ENCODE peak calls at places on chromosomes 5 and 9, in six cellular contexts. Q is A549, K is K562, R is H1, G is HepG2, B is GM12878. A is an unnamed sample.

GRCh38 chr5:80711216-80711615 is 56.4 kb upstream of the DHFR start:
- DNase-seq in R (no peak), K (no peak), B (no peak), G (no peak), Q (no peak), A (no peak)

GRCh38 chr5:179568731-179569130 is 18.4 kb downstream of the RUFY1 start:
- DNase-seq in Q (no peak), K (no peak), G (no peak), B (no peak), R (no peak), A (no peak)

GRCh38 chr5:147481857-147482256 is 28.0 kb downstream of the DPYSL3 start:
- DNase-seq in B (peak), G (no peak), Q (no peak), R (no peak), K (no peak), A (no peak)

GRCh38 chr9:73118898-73119554 is 32.6 kb upstream of the ANXA1 start:
- DNase-seq in R (no peak), G (no peak), B (no peak), K (no peak), Q (peak), A (no peak)

GRCh38 chr9:87620727-87621322 is 105.1 kb upstream of the CTSL start:
- DNase-seq in B (no peak), K (no peak), Q (no peak), R (no peak), G (no peak), A (peak)

GRCh38 chr5:130282044-130282443 is 377.8 kb downstream of the CHSY3 start:
- DNase-seq in B (no peak), Q (no peak), G (no peak), K (no peak), R (no peak), A (no peak)

GRCh38 chr9:37747271-37747753 is 6.3 kb upstream of the TRMT10B start:
- DNase-seq in B (peak), K (peak), G (peak), R (no peak), Q (peak), A (peak)

GRCh38 chr9:137619240-137620090 is 660 bp downstream of the EHMT1 start:
- DNase-seq in Q (peak), K (no peak), B (no peak), R (no peak), G (no peak), A (no peak)

GRCh38 chr5:58066557-58066956 is 393.3 kb downstream of the PLK2 start:
- DNase-seq in K (no peak), R (no peak), G (no peak), B (no peak), Q (no peak), A (no peak)

GRCh38 chr9:113776194-113776593 is 99.9 kb upstream of the ZNF618 start:
- DNase-seq in R (no peak), B (no peak), K (no peak), Q (no peak), G (no peak), A (no peak)

GRCh38 chr5:84322646-84323045 is 62.0 kb downstream of the EDIL3 start:
- DNase-seq in K (no peak), G (no peak), B (no peak), Q (no peak), R (no peak), A (no peak)

GRCh38 chr9:134962065-134962997 is 44.6 kb upstream of the FCN1 start:
- DNase-seq in K (no peak), R (no peak), G (no peak), B (no peak), Q (no peak), A (no peak)

GRCh38 chr9:72462340-72462739 is 59.1 kb upstream of the TMC1 start:
- DNase-seq in R (no peak), Q (no peak), K (no peak), B (no peak), G (no peak), A (no peak)

GRCh38 chr5:96048763-96049162 is 87.1 kb upstream of the ELL2 start:
- DNase-seq in G (no peak), R (no peak), B (no peak), Q (no peak), K (peak), A (no peak)

GRCh38 chr9:122975196-122975595 is 34.4 kb downstream of the RABGAP1 start:
- DNase-seq in K (no peak), B (no peak), Q (no peak), G (no peak), R (no peak), A (no peak)

GRCh38 chr5:30959238-30959637 is 234.2 kb upstream of the CDH6 start:
- DNase-seq in K (no peak), Q (no peak), R (no peak), G (no peak), B (no peak), A (no peak)

GRCh38 chr5:149256451-149256850 is 15.2 kb upstream of the AFAP1L1 start:
- DNase-seq in B (no peak), Q (no peak), K (no peak), R (no peak), G (no peak), A (no peak)

GRCh38 chr9:116549061-116549664 is 137.9 kb upstream of the TRIM32 start:
- DNase-seq in R (no peak), G (peak), B (no peak), K (no peak), Q (peak), A (no peak)

GRCh38 chr9:123417289-123418051 is 61.5 kb downstream of the CRB2 start:
- DNase-seq in K (no peak), G (no peak), B (no peak), R (no peak), Q (no peak), A (no peak)

GRCh38 chr5:113047733-113048652 is 71.4 kb downstream of the DCP2 start:
- DNase-seq in B (peak), K (no peak), G (no peak), R (no peak), Q (no peak), A (no peak)

GRCh38 chr5:77640577-77641396 is 2.3 kb upstream of the OTP start:
- DNase-seq in G (no peak), K (no peak), B (no peak), Q (no peak), R (no peak), A (peak)

GRCh38 chr5:1185652-1186350 is 15.6 kb upstream of the SLC6A19 start:
- DNase-seq in R (no peak), G (peak), K (peak), B (no peak), Q (no peak), A (peak)

GRCh38 chr5:104456122-104456521 is 893.5 kb upstream of the NUDT12 start:
- DNase-seq in Q (no peak), R (no peak), G (no peak), B (no peak), K (no peak), A (no peak)

GRCh38 chr9:133443248-133443647 is 16.5 kb upstream of the CACFD1 start:
- DNase-seq in R (no peak), G (no peak), K (no peak), Q (no peak), B (no peak), A (no peak)

DNA sequence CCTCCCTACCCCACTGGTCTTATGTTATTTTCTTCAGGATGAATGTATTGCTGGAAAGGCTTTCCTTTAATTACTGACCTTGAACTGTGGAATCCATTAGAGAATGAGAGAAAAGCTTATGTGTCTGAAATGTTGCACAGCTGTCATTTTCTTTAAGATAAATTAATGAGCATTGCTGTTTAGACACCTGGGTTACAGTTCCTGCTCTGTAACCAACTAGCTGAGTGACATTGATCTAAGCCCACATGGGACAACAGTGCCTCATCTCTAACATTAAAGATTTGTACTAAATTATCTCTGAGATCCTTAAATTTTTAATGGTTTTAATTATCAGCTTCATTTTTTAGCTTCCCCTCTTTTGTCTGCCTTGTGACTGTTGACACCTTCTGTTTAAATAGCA is 507.0 kb downstream of the TAF11L14 start:
- DNase-seq in B (no peak), G (no peak), R (no peak), Q (no peak), K (no peak), A (no peak)
- H3K4me2 ChIP-seq in B (no peak), G (no peak), R (no peak), Q (no peak), K (no peak), A (no peak)

DNA sequence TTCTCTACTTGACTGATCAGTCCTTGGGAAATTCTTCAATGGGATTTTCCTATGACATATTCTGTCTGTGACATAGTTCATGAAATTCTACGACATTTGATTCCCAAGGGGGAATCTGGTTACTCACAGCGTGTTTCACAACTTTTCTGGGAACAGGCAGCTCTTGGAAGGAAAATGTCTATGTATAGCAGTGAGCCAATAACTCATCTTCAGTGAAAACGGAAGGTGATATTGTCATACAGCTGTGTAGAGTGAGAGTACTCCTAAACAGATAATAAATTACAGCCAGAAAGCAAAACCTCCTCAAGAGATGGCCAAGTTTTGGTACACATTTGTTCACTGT is 91.4 kb downstream of the C9orf152 start:
- DNase-seq in K (no peak), B (no peak), Q (peak), G (no peak), R (no peak), A (no peak)
- TF ChIP-seq EP300 in K (no peak), B (no peak), Q (no peak), G (no peak), R (no peak), A (no peak)

DNA sequence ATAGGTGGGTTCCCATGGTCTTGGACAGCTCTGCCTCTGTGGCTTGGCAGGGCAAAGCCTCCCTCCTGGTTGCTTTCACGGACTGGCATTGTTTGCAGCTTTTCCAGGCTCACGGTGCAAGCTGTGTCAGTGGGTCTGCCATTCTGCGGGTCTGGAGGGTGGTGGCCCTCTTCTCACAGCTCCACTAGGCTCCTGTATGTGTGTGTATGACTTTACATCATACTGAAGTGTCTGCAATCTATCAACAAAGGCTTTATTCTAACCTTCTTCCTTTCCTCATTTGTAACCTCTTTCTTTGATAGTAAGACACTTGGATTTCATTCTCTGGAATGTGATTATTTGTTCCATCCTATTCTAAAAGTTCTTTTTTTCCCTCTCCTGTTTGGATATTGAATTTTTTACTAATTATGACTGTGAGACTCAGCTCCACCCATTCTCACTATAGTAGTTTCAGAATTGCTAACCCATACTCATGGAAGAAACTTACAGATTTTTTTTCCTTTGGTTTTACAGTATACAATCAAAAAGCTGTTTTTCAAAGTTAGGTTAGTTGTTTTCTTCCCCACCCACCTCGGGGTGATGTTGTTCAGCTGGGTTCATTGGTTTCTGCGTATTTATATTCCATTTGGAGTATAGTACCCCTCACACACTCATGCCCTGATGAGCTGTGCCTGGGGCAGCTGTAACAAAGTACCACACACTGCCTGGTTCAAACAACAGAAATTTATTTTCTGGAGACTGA is 144.6 kb upstream of the OTULINL start:
- DNase-seq in K (no peak), R (no peak), G (no peak), B (no peak), Q (no peak), A (no peak)
- H3K4me2 ChIP-seq in K (no peak), R (no peak), G (no peak), B (no peak), Q (no peak), A (no peak)

DNA sequence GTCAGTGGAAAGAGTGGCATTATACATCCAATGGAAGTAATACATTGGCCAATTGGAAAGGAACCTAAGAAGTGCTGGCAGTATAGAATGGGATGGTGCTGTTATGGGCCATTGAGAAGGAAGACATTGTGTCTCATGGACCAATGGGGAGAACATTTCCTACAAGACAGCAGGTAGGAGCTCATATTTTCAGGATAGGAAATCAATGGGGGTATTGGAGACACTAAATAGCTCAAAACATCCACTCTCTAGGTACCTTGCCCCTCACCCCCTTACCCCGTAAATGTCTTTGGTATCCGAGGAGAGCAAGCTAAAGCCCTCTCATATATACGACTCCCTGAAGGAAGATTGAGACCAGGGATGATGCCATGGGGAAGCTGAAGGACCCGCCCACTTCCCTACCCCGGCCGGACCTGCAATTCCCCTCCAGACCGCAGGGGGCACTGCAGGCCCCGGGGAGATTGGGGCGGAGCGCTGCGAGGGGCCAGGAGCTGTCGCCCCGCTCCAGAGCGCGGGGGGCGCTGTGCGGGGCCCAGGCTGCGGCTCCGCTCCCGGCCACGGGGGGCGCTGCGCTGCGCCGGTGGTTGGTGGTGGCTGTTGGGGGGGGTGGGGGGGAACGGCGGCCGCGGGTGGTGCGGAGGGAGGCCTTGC is at the start of gene KDM3B:
- DNase-seq in R (peak), G (peak), Q (peak), B (peak), K (peak), A (peak)
- TF ChIP-seq EP300 in R (peak), G (no peak), Q (no peak), B (no peak), K (peak), A (no peak)

GRCh38 chr9:127396253-127396807 is 639 bp upstream of the SLC2A8 start:
- DNase-seq in B (no peak), K (no peak), G (no peak), R (no peak), Q (no peak), A (no peak)

GRCh38 chr9:127397722-127398647 is 1.0 kb downstream of the SLC2A8 start:
- DNase-seq in Q (peak), R (no peak), K (peak), B (no peak), G (peak), A (peak)

GRCh38 chr9:127396808-127397721 is at the start of gene SLC2A8:
- DNase-seq in B (peak), K (peak), G (peak), R (peak), Q (peak), A (peak)

GRCh38 chr9:127399736-127400269 is 2.8 kb downstream of the SLC2A8 start:
- DNase-seq in K (no peak), R (no peak), Q (no peak), G (no peak), B (no peak), A (no peak)

DNA sequence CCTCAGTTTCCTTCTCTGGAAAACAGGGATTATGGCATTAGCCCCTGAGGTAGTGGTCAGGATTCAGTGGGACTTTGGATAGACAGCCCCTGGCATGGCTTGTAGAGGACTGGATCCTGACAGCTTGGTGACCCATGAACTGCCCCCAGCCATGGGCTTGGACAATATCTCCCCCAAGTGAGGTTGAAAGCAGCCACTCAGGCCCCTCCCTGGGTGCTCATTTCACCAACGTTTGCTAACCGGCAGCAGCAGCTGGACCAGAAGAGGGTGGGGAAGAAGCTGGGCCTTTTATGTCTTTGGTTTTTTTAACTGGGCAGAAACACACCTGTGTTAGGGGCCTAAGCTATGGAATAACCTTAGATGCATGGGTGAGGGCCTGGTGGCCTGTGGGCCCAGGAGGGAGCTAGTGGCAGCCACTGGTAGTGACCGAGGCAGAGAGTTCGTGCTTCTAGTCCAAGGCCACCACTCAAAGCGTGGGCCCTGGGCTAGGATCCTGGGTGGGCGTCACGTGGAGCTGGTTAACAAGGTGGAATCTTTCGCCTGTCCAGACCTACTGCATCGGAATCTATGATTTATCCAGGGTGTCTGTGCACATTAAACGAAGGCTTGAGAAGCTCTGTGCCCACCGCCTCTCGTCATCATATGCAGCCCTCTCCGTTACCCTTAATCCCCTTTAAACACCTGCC is 1.9 kb downstream of the SLC2A8 start:
- DNase-seq in B (no peak), K (no peak), G (no peak), R (no peak), Q (no peak), A (no peak)
- H3K4me2 ChIP-seq in B (peak), K (no peak), G (peak), R (peak), Q (peak), A (peak)